ENCODE peak calls at places on chromosomes 7 and 10, in six cellular contexts. X is Peyer's patch, K is fibroblast of pulmonary artery, R is brain microvascular endothelial cell, V is HFF-Myc, M is retinal pigment epithelial cell. B is an unnamed sample.

GRCh38 chr10:35639021-35639521 is 3.0 kb downstream of the FZD8 start:
- DNase-seq in X (no peak), K (no peak), R (no peak), V (no peak), M (no peak), B (no peak)

GRCh38 chr10:97005349-97005748 is 173.3 kb downstream of the LCOR start:
- DNase-seq in X (no peak), K (no peak), R (no peak), V (no peak), M (no peak), B (no peak)

GRCh38 chr10:90960355-90960814 is 39.5 kb upstream of the ANKRD1 start:
- DNase-seq in X (no peak), K (peak; percentile 75), R (peak; percentile 96), V (peak; percentile 79), M (no peak), B (peak; percentile 89)

GRCh38 chr10:93859049-93859655 is 34.6 kb upstream of the SLC35G1 start:
- DNase-seq in X (no peak), K (peak; percentile 15), R (no peak), V (peak; percentile 14), M (no peak), B (peak; percentile 28)

GRCh38 chr7:27170936-27171635 is 3.0 kb downstream of the HOXA10 start:
- DNase-seq in X (no peak), K (no peak), R (no peak), V (no peak), M (no peak), B (no peak)

GRCh38 chr10:120741415-120741814 is 109.7 kb upstream of the WDR11 start:
- DNase-seq in X (no peak), K (no peak), R (no peak), V (no peak), M (no peak), B (no peak)

GRCh38 chr10:19541299-19541698 is 274.9 kb upstream of the PLXDC2 start:
- DNase-seq in X (no peak), K (no peak), R (no peak), V (no peak), M (no peak), B (no peak)

GRCh38 chr7:48875300-48875916 is 48.9 kb upstream of the CDC14C start:
- DNase-seq in X (no peak), K (peak; percentile 14), R (peak; percentile 34), V (no peak), M (no peak), B (peak; percentile 15)

GRCh38 chr10:31683682-31684081 is 244.9 kb downstream of the ARHGAP12 start:
- DNase-seq in X (no peak), K (no peak), R (no peak), V (no peak), M (no peak), B (no peak)

GRCh38 chr10:118908487-118909280 is 120.8 kb upstream of the NANOS1 start:
- DNase-seq in X (no peak), K (no peak), R (no peak), V (no peak), M (no peak), B (no peak)

GRCh38 chr10:60664859-60665258 is 113.4 kb upstream of the CDK1 start:
- DNase-seq in X (no peak), K (no peak), R (peak; percentile 58), V (peak; percentile 12), M (no peak), B (peak; percentile 29)

GRCh38 chr7:33379891-33380525 is 250.6 kb downstream of the BBS9 start:
- DNase-seq in X (no peak), K (no peak), R (no peak), V (no peak), M (no peak), B (no peak)

GRCh38 chr10:42942279-42942932 is 134.5 kb upstream of the RET start:
- DNase-seq in X (no peak), K (no peak), R (no peak), V (no peak), M (no peak), B (no peak)

GRCh38 chr10:19920075-19920726 is 104.0 kb downstream of the PLXDC2 start:
- DNase-seq in X (no peak), K (no peak), R (no peak), V (no peak), M (no peak), B (no peak)

GRCh38 chr10:5611899-5612680 is 54.3 kb downstream of the ASB13 start:
- DNase-seq in X (no peak), K (no peak), R (no peak), V (no peak), M (no peak), B (no peak)

GRCh38 chr7:67522504-67522903 is 525.9 kb downstream of the TYW1 start:
- DNase-seq in X (no peak), K (no peak), R (no peak), V (no peak), M (no peak), B (no peak)

GRCh38 chr10:78251041-78251434 is 217.4 kb downstream of the RPS24 start:
- DNase-seq in X (no peak), K (no peak), R (no peak), V (no peak), M (no peak), B (no peak)

GRCh38 chr7:130960208-130960988 is 226.4 kb upstream of the KLF14 start:
- DNase-seq in X (peak; percentile 56), K (peak; percentile 98), R (peak; percentile 97), V (peak; percentile 84), M (peak; percentile 91), B (peak; percentile 99)

GRCh38 chr10:91340613-91341362 is 69.4 kb upstream of the HECTD2 start:
- DNase-seq in X (no peak), K (peak; percentile 77), R (peak; percentile 82), V (peak; percentile 81), M (peak; percentile 39), B (peak; percentile 96)

GRCh38 chr10:123157210-123157609 is 3.0 kb downstream of the BUB3 start:
- DNase-seq in X (no peak), K (peak; percentile 45), R (peak; percentile 49), V (no peak), M (no peak), B (peak; percentile 40)

GRCh38 chr7:150507947-150508602 is 6.6 kb upstream of the GIMAP7 start:
- DNase-seq in X (no peak), K (no peak), R (no peak), V (no peak), M (no peak), B (no peak)

GRCh38 chr10:104300002-104300735 is 31.2 kb downstream of the GSTO2 start:
- DNase-seq in X (no peak), K (peak; percentile 100), R (peak; percentile 99), V (peak; percentile 90), M (peak; percentile 99), B (peak; percentile 99)

GRCh38 chr7:76198202-76198601 is 3.5 kb upstream of the SRRM3 start:
- DNase-seq in X (no peak), K (no peak), R (no peak), V (no peak), M (no peak), B (no peak)

GRCh38 chr10:24650669-24651391 is 72.9 kb downstream of the ARHGAP21 start:
- DNase-seq in X (no peak), K (no peak), R (no peak), V (no peak), M (no peak), B (no peak)

GRCh38 chr7:42456756-42457276 is 219.8 kb upstream of the GLI3 start:
- DNase-seq in X (no peak), K (no peak), R (no peak), V (no peak), M (no peak), B (no peak)

GRCh38 chr10:57015595-57016303 is 654.7 kb upstream of the ZWINT start:
- DNase-seq in X (no peak), K (no peak), R (no peak), V (no peak), M (no peak), B (no peak)

GRCh38 chr7:23072043-23072442 is 33.5 kb upstream of the KLHL7 start:
- DNase-seq in X (no peak), K (peak; percentile 44), R (no peak), V (no peak), M (no peak), B (peak; percentile 13)

GRCh38 chr10:132408367-132408781 is 11.4 kb downstream of the PWWP2B start:
- DNase-seq in X (no peak), K (no peak), R (no peak), V (no peak), M (no peak), B (no peak)
- H3K4me3 ChIP-seq in X (no peak overlapping the region), K (no peak overlapping the region), R (no peak overlapping the region), V (no peak overlapping the region), M (no peak overlapping the region), B (no peak overlapping the region)

DNA sequence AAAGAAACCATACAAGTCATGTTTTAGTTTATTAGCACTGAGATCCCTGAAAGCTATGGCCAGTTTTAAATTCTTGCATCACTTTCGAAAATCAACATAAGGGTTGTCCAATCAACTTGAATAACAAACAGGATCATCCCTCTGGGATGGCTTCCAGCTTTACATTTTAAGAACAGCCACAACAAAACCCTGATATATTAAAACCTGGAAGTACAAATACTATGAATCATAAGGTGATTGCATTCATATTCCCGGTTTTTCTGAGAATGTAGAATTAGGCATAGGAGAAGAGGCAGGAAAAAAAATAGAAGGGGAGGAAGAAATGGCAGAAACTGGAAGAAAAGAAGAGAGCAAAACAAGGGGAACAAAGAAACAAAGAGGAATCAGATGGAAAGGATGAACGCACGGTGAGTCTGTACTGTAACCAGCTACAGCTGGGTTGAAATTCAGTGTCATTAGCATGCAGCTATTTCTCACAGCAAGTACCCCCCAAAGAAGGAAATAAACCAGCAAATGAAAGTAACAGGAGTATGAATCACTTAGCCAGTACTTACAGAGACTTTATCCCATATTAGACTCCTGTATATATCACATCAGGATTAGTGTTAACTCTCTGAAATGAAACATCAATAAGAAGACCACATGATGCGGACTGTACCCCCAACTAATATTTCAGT is 301.4 kb downstream of the RNLS start:
- DNase-seq in X (no peak), K (peak; percentile 90), R (peak; percentile 56), V (no peak), M (peak; percentile 51), B (peak; percentile 83)
- H3K4me3 ChIP-seq in X (no peak overlapping the region), K (peak overlapping the region; percentile 27), R (peak overlapping the region; percentile 18), V (peak overlapping the region; percentile 5), M (no peak overlapping the region), B (peak overlapping the region; percentile 6)

GRCh38 chr7:74212661-74213060 is 2.9 kb downstream of the LAT2 start:
- DNase-seq in X (no peak), K (no peak), R (no peak), V (no peak), M (no peak), B (no peak)
- H3K4me3 ChIP-seq in X (no peak overlapping the region), K (no peak overlapping the region), R (no peak overlapping the region), V (no peak overlapping the region), M (no peak overlapping the region), B (no peak overlapping the region)

DNA sequence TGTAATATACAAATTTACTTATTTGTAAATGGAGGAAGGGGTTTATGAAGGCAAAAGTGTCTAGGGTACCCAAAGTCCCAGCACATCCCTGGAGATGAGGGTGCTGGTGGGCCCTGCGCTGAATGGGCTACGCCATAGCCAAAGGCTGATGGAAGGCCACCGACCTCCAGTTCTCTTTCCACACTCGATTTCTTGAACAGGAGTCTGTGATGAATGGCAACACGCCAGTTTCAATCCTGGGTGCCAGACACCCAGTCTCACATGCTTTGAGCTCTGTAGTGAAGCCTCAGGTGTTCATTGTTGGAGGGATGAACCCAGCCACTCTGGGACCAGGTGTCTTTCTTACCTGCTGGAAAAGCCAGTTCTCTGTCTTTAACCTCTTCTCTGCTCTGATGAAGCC is 752 bp downstream of the LRMDA start:
- DNase-seq in X (no peak), K (no peak), R (no peak), V (no peak), M (no peak), B (no peak)
- H3K4me3 ChIP-seq in X (no peak overlapping the region), K (no peak overlapping the region), R (no peak overlapping the region), V (no peak overlapping the region), M (peak overlapping the region; percentile 67), B (no peak overlapping the region)